ENCODE peak calls at places on chromosomes 6 and 20, in six cellular contexts. One of them, this sample, is unnamed.
A peak's percentile ranks its signal among the peaks of the same experiment; 100 is the strongest.

GRCh38 chr20:53751394-53752368 is 158.0 kb upstream of the ZNF217 start:
- DNase-seq in AG04450: no peak
- DNase-seq in CD8-positive, alpha-beta T cell: peak; percentile 53
- DNase-seq in WTC11: no peak
- DNase-seq in neural crest cell: no peak
- DNase-seq in BE2C: no peak
- DNase-seq in this sample: no peak

GRCh38 chr6:70982747-70983146 is 25.9 kb upstream of the B3GAT2 start:
- DNase-seq in AG04450: no peak
- DNase-seq in neural crest cell: no peak
- DNase-seq in CD8-positive, alpha-beta T cell: no peak
- DNase-seq in WTC11: no peak
- DNase-seq in BE2C: no peak
- DNase-seq in this sample: no peak

GRCh38 chr20:19915111-19915798 is 101.9 kb upstream of the NAA20 start:
- DNase-seq in BE2C: no peak
- DNase-seq in WTC11: no peak
- DNase-seq in neural crest cell: no peak
- DNase-seq in AG04450: no peak
- DNase-seq in CD8-positive, alpha-beta T cell: no peak
- DNase-seq in this sample: no peak

GRCh38 chr6:21003780-21004541 is 469.7 kb downstream of the CDKAL1 start:
- DNase-seq in CD8-positive, alpha-beta T cell: no peak
- DNase-seq in AG04450: peak; percentile 62
- DNase-seq in WTC11: no peak
- DNase-seq in neural crest cell: no peak
- DNase-seq in BE2C: peak; percentile 40
- DNase-seq in this sample: no peak

GRCh38 chr6:12419626-12420272 is 129.6 kb downstream of the EDN1 start:
- DNase-seq in neural crest cell: no peak
- DNase-seq in AG04450: no peak
- DNase-seq in BE2C: no peak
- DNase-seq in CD8-positive, alpha-beta T cell: no peak
- DNase-seq in WTC11: no peak
- DNase-seq in this sample: no peak

GRCh38 chr6:132683543-132683942 is 24.6 kb upstream of the TAAR1 start:
- DNase-seq in BE2C: no peak
- DNase-seq in WTC11: no peak
- DNase-seq in neural crest cell: no peak
- DNase-seq in AG04450: no peak
- DNase-seq in CD8-positive, alpha-beta T cell: no peak
- DNase-seq in this sample: no peak

GRCh38 chr20:52761867-52762266 is 210.3 kb upstream of the TSHZ2 start:
- DNase-seq in WTC11: no peak
- DNase-seq in BE2C: no peak
- DNase-seq in neural crest cell: no peak
- DNase-seq in AG04450: no peak
- DNase-seq in CD8-positive, alpha-beta T cell: no peak
- DNase-seq in this sample: no peak

GRCh38 chr20:62641749-62642665 is at the start of gene SLCO4A1:
- DNase-seq in neural crest cell: peak; percentile 50
- DNase-seq in BE2C: peak; percentile 93
- DNase-seq in AG04450: no peak
- DNase-seq in CD8-positive, alpha-beta T cell: peak; percentile 90
- DNase-seq in WTC11: peak; percentile 73
- DNase-seq in this sample: no peak

GRCh38 chr20:2006452-2007381 is 12.9 kb upstream of the PDYN start:
- DNase-seq in neural crest cell: peak; percentile 41
- DNase-seq in CD8-positive, alpha-beta T cell: peak; percentile 53
- DNase-seq in WTC11: peak; percentile 61
- DNase-seq in BE2C: peak; percentile 11
- DNase-seq in AG04450: peak; percentile 1
- DNase-seq in this sample: no peak

GRCh38 chr6:148657053-148657452 is 89.8 kb upstream of the UST start:
- DNase-seq in WTC11: no peak
- DNase-seq in BE2C: no peak
- DNase-seq in neural crest cell: no peak
- DNase-seq in CD8-positive, alpha-beta T cell: no peak
- DNase-seq in AG04450: peak; percentile 41
- DNase-seq in this sample: peak; percentile 44

GRCh38 chr20:56202493-56203077 is 45.9 kb upstream of the MC3R start:
- DNase-seq in CD8-positive, alpha-beta T cell: no peak
- DNase-seq in AG04450: no peak
- DNase-seq in neural crest cell: no peak
- DNase-seq in WTC11: no peak
- DNase-seq in BE2C: no peak
- DNase-seq in this sample: no peak

GRCh38 chr6:44477293-44477894 is 89.9 kb downstream of the CDC5L start:
- DNase-seq in AG04450: no peak
- DNase-seq in CD8-positive, alpha-beta T cell: no peak
- DNase-seq in neural crest cell: no peak
- DNase-seq in WTC11: no peak
- DNase-seq in BE2C: no peak
- DNase-seq in this sample: no peak

GRCh38 chr6:107292570-107293285 is 166.6 kb downstream of the PDSS2 start:
- DNase-seq in AG04450: no peak
- DNase-seq in CD8-positive, alpha-beta T cell: no peak
- DNase-seq in BE2C: peak; percentile 47
- DNase-seq in WTC11: no peak
- DNase-seq in neural crest cell: no peak
- DNase-seq in this sample: no peak

GRCh38 chr20:38246357-38247165 is 14.0 kb downstream of the KIAA1755 start:
- DNase-seq in WTC11: no peak
- DNase-seq in CD8-positive, alpha-beta T cell: no peak
- DNase-seq in AG04450: no peak
- DNase-seq in BE2C: no peak
- DNase-seq in neural crest cell: no peak
- DNase-seq in this sample: no peak

GRCh38 chr20:55086421-55086820 is 611.0 kb downstream of the DOK5 start:
- DNase-seq in CD8-positive, alpha-beta T cell: no peak
- DNase-seq in neural crest cell: no peak
- DNase-seq in WTC11: no peak
- DNase-seq in AG04450: no peak
- DNase-seq in BE2C: no peak
- DNase-seq in this sample: no peak

GRCh38 chr6:106693343-106693742 is 64.0 kb downstream of the QRSL1 start:
- DNase-seq in AG04450: no peak
- DNase-seq in BE2C: no peak
- DNase-seq in neural crest cell: no peak
- DNase-seq in WTC11: no peak
- DNase-seq in CD8-positive, alpha-beta T cell: no peak
- DNase-seq in this sample: no peak

GRCh38 chr6:11770546-11771466 is 7.8 kb downstream of the ADTRP start:
- DNase-seq in AG04450: peak; percentile 96
- DNase-seq in WTC11: peak; percentile 25
- DNase-seq in CD8-positive, alpha-beta T cell: no peak
- DNase-seq in neural crest cell: no peak
- DNase-seq in BE2C: peak; percentile 59
- DNase-seq in this sample: peak; percentile 97

GRCh38 chr6:144330588-144330987 is 45.5 kb downstream of the UTRN start:
- DNase-seq in BE2C: no peak
- DNase-seq in WTC11: peak; percentile 86
- DNase-seq in neural crest cell: no peak
- DNase-seq in CD8-positive, alpha-beta T cell: no peak
- DNase-seq in AG04450: no peak
- DNase-seq in this sample: no peak

GRCh38 chr6:99613398-99613704 is 6.7 kb downstream of the PRDM13 start:
- DNase-seq in CD8-positive, alpha-beta T cell: no peak
- DNase-seq in AG04450: no peak
- DNase-seq in neural crest cell: peak; percentile 57
- DNase-seq in WTC11: peak; percentile 79
- DNase-seq in BE2C: peak; percentile 69
- DNase-seq in this sample: no peak
- TF ChIP-seq CTCF in CD8-positive, alpha-beta T cell: no peak
- TF ChIP-seq CTCF in AG04450: peak; percentile 51
- TF ChIP-seq CTCF in neural crest cell: peak; percentile 65
- TF ChIP-seq CTCF in WTC11: no peak
- TF ChIP-seq CTCF in BE2C: peak; percentile 39
- TF ChIP-seq CTCF in this sample: peak; percentile 40

DNA sequence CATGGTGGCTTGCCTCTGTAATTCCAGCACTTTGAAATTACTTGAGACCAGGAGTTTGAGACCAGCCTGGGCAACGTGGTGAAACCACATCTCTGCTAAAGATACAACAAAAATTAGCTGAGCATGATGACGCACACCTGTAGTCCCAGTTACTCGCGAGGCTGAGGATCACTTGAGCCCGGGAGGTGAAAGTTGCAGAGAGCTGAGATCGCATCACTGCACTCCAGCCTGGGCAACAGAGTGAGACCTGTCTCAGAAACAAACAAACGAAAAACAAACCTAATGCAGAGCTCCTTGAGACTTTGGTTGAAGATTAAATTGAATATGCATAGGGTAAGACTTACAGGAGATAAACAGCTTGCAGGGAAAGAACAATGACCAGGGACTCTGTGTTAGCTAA is 80.8 kb downstream of the SCAF8 start:
- DNase-seq in neural crest cell: no peak
- DNase-seq in AG04450: no peak
- DNase-seq in BE2C: no peak
- DNase-seq in CD8-positive, alpha-beta T cell: no peak
- DNase-seq in WTC11: no peak
- DNase-seq in this sample: no peak
- TF ChIP-seq CTCF in neural crest cell: no peak
- TF ChIP-seq CTCF in AG04450: no peak
- TF ChIP-seq CTCF in BE2C: no peak
- TF ChIP-seq CTCF in CD8-positive, alpha-beta T cell: no peak
- TF ChIP-seq CTCF in WTC11: no peak
- TF ChIP-seq CTCF in this sample: no peak

GRCh38 chr6:33217681-33218080 is 9.4 kb downstream of the RING1 start:
- DNase-seq in neural crest cell: no peak
- DNase-seq in AG04450: no peak
- DNase-seq in WTC11: no peak
- DNase-seq in BE2C: no peak
- DNase-seq in CD8-positive, alpha-beta T cell: no peak
- DNase-seq in this sample: no peak
- TF ChIP-seq CTCF in neural crest cell: no peak
- TF ChIP-seq CTCF in AG04450: no peak
- TF ChIP-seq CTCF in WTC11: no peak
- TF ChIP-seq CTCF in BE2C: no peak
- TF ChIP-seq CTCF in CD8-positive, alpha-beta T cell: no peak
- TF ChIP-seq CTCF in this sample: no peak

DNA sequence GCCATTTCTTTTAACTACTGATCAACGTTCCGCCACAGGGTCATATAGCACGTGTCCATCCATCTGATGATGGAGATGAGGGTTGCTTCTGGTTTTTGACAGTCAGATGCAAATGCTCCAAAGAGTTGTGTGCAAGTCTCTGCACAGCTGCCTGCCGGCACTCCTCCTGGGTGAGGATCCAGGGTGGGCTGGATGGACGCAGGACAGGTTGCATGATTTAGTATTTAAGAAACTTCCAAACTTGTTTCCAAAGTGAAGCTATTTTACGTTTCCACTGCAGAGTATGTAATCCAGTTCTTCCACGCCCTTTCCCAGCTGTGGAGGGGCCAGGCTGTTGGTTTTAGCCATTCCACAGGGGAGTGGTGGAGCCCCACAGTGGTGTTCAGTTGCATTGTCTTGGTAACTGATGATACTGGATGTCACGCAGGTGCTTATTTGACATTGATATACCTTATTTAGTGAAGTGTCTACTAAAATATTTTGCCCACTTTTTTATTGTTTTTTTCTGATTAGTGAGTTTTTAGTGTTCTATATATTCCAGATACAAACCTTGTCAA is 157.2 kb downstream of the THBS2 start:
- DNase-seq in AG04450: no peak
- DNase-seq in neural crest cell: no peak
- DNase-seq in BE2C: no peak
- DNase-seq in WTC11: no peak
- DNase-seq in CD8-positive, alpha-beta T cell: no peak
- DNase-seq in this sample: no peak
- TF ChIP-seq CTCF in AG04450: peak; percentile 4
- TF ChIP-seq CTCF in neural crest cell: no peak
- TF ChIP-seq CTCF in BE2C: no peak
- TF ChIP-seq CTCF in WTC11: no peak
- TF ChIP-seq CTCF in CD8-positive, alpha-beta T cell: no peak
- TF ChIP-seq CTCF in this sample: peak; percentile 1

This sample was measured in AG09319.